ENCODE peak calls at places on chromosomes 3 and 15, in eight cellular contexts. P is cardiac muscle cell, D is HCT116, Q is hepatocyte, B is psoas muscle, Y is heart left ventricle, C is MM.1S, V is uterus. N is an unnamed sample.

GRCh38 chr3:24773798-24774197 is 279.1 kb upstream of the THRB start:
- DNase-seq in P (peak; percentile 84), D (peak; percentile 46), Q (peak; percentile 79), B (peak; percentile 22), Y (peak; percentile 45), C (peak; percentile 64), V (peak; percentile 25), N (peak; percentile 59)

GRCh38 chr3:173750095-173750494 is 352.6 kb downstream of the NLGN1 start:
- DNase-seq in P (no peak), D (no peak), Q (no peak), B (no peak), Y (no peak), C (no peak), V (no peak), N (no peak)

GRCh38 chr15:27989428-27989827 is 109.7 kb downstream of the OCA2 start:
- DNase-seq in P (no peak), D (no peak), Q (no peak), B (no peak), Y (no peak), C (no peak), V (no peak), N (no peak)

GRCh38 chr3:178005961-178006360 is 530.3 kb upstream of the KCNMB2 start:
- DNase-seq in P (no peak), D (no peak), Q (no peak), B (no peak), Y (no peak), C (no peak), V (no peak), N (no peak)

GRCh38 chr15:34721802-34722795 is 32.7 kb downstream of the GJD2 start:
- DNase-seq in P (peak; percentile 93), D (peak; percentile 7), Q (peak; percentile 52), B (peak; percentile 63), Y (peak; percentile 88), C (no peak), V (peak; percentile 19), N (peak; percentile 81)

GRCh38 chr3:62241279-62241678 is 132.1 kb downstream of the FEZF2 start:
- DNase-seq in P (no peak), D (no peak), Q (no peak), B (no peak), Y (no peak), C (no peak), V (no peak), N (peak; percentile 65)

GRCh38 chr3:188916934-188917391 is 254.8 kb upstream of the TPRG1 start:
- DNase-seq in P (no peak), D (no peak), Q (no peak), B (no peak), Y (no peak), C (no peak), V (no peak), N (no peak)

GRCh38 chr3:97778152-97778551 is 13.6 kb downstream of the ARL6 start:
- DNase-seq in P (no peak), D (no peak), Q (no peak), B (no peak), Y (no peak), C (no peak), V (no peak), N (no peak)

GRCh38 chr15:28101983-28102441 is 2.9 kb upstream of the OCA2 start:
- DNase-seq in P (no peak), D (no peak), Q (no peak), B (no peak), Y (no peak), C (no peak), V (no peak), N (no peak)

GRCh38 chr3:12859840-12860239 is 18.5 kb upstream of the RPL32 start:
- DNase-seq in P (no peak), D (no peak), Q (no peak), B (no peak), Y (peak; percentile 17), C (no peak), V (no peak), N (no peak)

GRCh38 chr15:81813215-81813614 is 232.6 kb downstream of the MEX3B start:
- DNase-seq in P (no peak), D (peak; percentile 7), Q (peak; percentile 20), B (no peak), Y (no peak), C (peak; percentile 21), V (no peak), N (no peak)

GRCh38 chr3:47715928-47716327 is 65.8 kb downstream of the SMARCC1 start:
- DNase-seq in P (no peak), D (peak; percentile 57), Q (no peak), B (peak; percentile 44), Y (no peak), C (no peak), V (no peak), N (no peak)

GRCh38 chr15:52139599-52140462 is 27.3 kb upstream of the BCL2L10 start:
- DNase-seq in P (peak; percentile 72), D (peak; percentile 48), Q (peak; percentile 77), B (peak; percentile 72), Y (peak; percentile 66), C (peak; percentile 71), V (peak; percentile 72), N (peak; percentile 82)

GRCh38 chr3:171190668-171191067 is 164.1 kb upstream of the SLC2A2 start:
- DNase-seq in P (no peak), D (no peak), Q (no peak), B (no peak), Y (no peak), C (no peak), V (no peak), N (no peak)

GRCh38 chr3:87229113-87229512 is 2.0 kb downstream of the CHMP2B start:
- DNase-seq in P (no peak), D (no peak), Q (no peak), B (no peak), Y (no peak), C (no peak), V (no peak), N (no peak)

GRCh38 chr3:87227104-87227834 is at the start of gene CHMP2B:
- DNase-seq in P (peak; percentile 95), D (peak; percentile 74), Q (peak; percentile 95), B (peak; percentile 94), Y (peak; percentile 95), C (peak; percentile 94), V (peak; percentile 93), N (peak; percentile 89)

GRCh38 chr3:87227835-87228144 is 681 bp downstream of the CHMP2B start:
- DNase-seq in P (no peak), D (no peak), Q (no peak), B (no peak), Y (no peak), C (no peak), V (no peak), N (no peak)

GRCh38 chr3:87228316-87228715 is 1.2 kb downstream of the CHMP2B start:
- DNase-seq in P (no peak), D (no peak), Q (no peak), B (no peak), Y (no peak), C (no peak), V (no peak), N (no peak)

GRCh38 chr3:87225659-87226058 is 1.4 kb upstream of the CHMP2B start:
- DNase-seq in P (no peak), D (no peak), Q (no peak), B (no peak), Y (no peak), C (no peak), V (peak; percentile 25), N (no peak)
- H3K4me3 ChIP-seq in P (no peak overlapping the region), D (no peak overlapping the region), Q (no peak overlapping the region), B (peak overlapping the region; percentile 81), Y (no peak overlapping the region), C (no peak overlapping the region), V (no peak overlapping the region), N (no peak overlapping the region)

GRCh38 chr3:10164546-10165393 is at the start of gene IRAK2:
- DNase-seq in P (peak; percentile 78), D (peak; percentile 22), Q (peak; percentile 89), B (peak; percentile 76), Y (peak; percentile 81), C (peak; percentile 61), V (peak; percentile 71), N (peak; percentile 52)

GRCh38 chr3:10166213-10166604 is 1.5 kb downstream of the IRAK2 start:
- DNase-seq in P (no peak), D (no peak), Q (no peak), B (no peak), Y (no peak), C (no peak), V (no peak), N (no peak)

GRCh38 chr3:10173095-10173925 is 8.6 kb downstream of the IRAK2 start:
- DNase-seq in P (no peak), D (no peak), Q (no peak), B (no peak), Y (no peak), C (no peak), V (no peak), N (no peak)

GRCh38 chr3:10170915-10171478 is 6.3 kb downstream of the IRAK2 start:
- DNase-seq in P (no peak), D (no peak), Q (no peak), B (no peak), Y (no peak), C (no peak), V (no peak), N (no peak)

GRCh38 chr3:10169000-10169496 is 4.3 kb downstream of the IRAK2 start:
- DNase-seq in P (no peak), D (no peak), Q (no peak), B (no peak), Y (no peak), C (no peak), V (no peak), N (peak; percentile 9)
- H3K4me1 ChIP-seq in P (no peaks in the 10 kb centered on the region), D (peaks cover 22% of the 10 kb centered on the region), Q (peaks cover 3% of the 10 kb centered on the region), B (peaks cover 7% of the 10 kb centered on the region), Y (no peaks in the 10 kb centered on the region), C (no peaks in the 10 kb centered on the region), V (no peaks in the 10 kb centered on the region), N (no peaks in the 10 kb centered on the region)

DNA sequence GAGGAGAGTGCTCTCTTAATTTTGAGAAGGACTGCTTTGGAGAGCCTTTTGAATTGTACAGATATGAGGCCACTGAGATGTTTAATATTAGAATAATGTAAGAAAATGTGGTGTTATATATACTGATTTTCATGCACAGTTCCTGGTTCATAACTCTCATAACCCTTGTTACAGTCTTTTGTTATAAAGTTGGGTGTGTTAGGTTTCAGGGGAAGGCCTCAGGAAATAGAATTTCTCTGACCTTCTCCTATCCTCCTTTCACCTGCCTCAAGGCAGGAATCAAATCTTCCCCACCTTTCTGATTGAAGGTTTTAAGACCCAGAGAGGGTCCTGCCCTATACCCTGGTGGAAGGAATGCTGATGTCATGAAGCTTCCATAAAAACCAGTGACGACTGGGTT is 245.9 kb downstream of the NSUN3 start:
- DNase-seq in P (no peak), D (no peak), Q (no peak), B (no peak), Y (no peak), C (no peak), V (no peak), N (no peak)
- TF ChIP-seq CTCF in P (no peak), D (no peak), Q (no peak), B (no peak), Y (no peak), C (no peak), V (no peak), N (peak; percentile 15)

DNA sequence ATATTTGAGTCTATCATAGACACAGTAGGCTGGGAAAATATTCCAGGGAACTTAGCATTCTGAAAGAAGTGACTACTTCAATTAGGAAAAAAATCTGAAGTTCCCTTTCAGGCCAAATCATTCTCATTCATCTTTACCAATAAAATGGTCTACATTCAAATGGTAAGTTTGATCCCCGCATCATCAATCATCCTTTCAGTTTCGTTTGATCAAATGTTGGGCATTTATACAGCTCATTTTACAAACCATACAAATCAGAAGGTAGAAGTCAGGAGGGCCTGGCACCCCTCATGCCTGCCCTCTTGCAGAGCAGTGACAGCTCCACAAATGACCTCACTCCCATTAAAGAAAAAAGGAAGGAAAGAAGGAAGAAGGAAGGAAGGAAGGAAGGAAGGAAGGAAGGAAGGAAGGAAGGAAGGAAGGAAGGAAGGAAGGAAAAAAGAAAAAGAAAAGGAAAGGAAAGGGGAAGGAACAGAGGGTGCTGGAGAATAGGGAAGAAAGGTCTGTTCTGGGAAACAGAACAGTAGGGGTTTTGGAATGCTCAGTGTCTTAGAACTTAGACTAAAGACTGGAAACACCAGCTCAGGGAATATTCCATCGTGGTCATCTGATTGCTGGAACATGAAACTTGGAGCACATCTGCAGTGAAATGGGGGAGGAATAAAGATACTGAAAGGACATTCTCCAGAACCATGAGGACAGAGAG is 86.1 kb downstream of the XXYLT1 start:
- DNase-seq in P (no peak), D (no peak), Q (no peak), B (no peak), Y (no peak), C (no peak), V (no peak), N (no peak)
- H3K4me3 ChIP-seq in P (no peak overlapping the region), D (no peak overlapping the region), Q (no peak overlapping the region), B (no peak overlapping the region), Y (no peak overlapping the region), C (no peak overlapping the region), V (no peak overlapping the region), N (no peak overlapping the region)